ENCODE peak calls at places on chromosomes 13 and 19, in six cellular contexts. Q is neural progenitor cell, L is hepatocyte, N is PC-3, X is SK-N-SH, D is GM23248. H is an unnamed sample.

GRCh38 chr19:33498391-33499000 is 23.1 kb downstream of the PEPD start:
- DNase-seq in D (no peak), L (no peak), N (no peak), X (no peak), Q (no peak), H (no peak)

GRCh38 chr13:23642110-23642509 is 71.9 kb downstream of the TNFRSF19 start:
- DNase-seq in L (no peak), X (no peak), Q (no peak), N (no peak), D (peak), H (no peak)

GRCh38 chr19:5971714-5972354 is 6.1 kb downstream of the RANBP3 start:
- DNase-seq in N (no peak), D (no peak), L (no peak), X (no peak), Q (no peak), H (no peak)

GRCh38 chr19:48868196-48868886 is at the start of gene PLEKHA4:
- DNase-seq in X (peak), L (peak), D (peak), Q (peak), N (no peak), H (no peak)

GRCh38 chr19:13381827-13382632 is 124.2 kb downstream of the CACNA1A start:
- DNase-seq in Q (no peak), N (no peak), D (no peak), L (no peak), X (no peak), H (no peak)

GRCh38 chr13:39263531-39263930 is 225.3 kb downstream of the NHLRC3 start:
- DNase-seq in Q (no peak), D (no peak), N (no peak), X (no peak), L (no peak), H (no peak)

GRCh38 chr13:59479629-59480028 is 684.1 kb downstream of the DIAPH3 start:
- DNase-seq in Q (no peak), N (no peak), L (no peak), D (no peak), X (no peak), H (no peak)

GRCh38 chr19:40798223-40798996 is 581 bp upstream of the EGLN2 start:
- DNase-seq in D (peak), N (peak), X (peak), Q (peak), L (peak), H (peak)

GRCh38 chr13:65913173-65913572 is 1317.0 kb downstream of the PCDH9 start:
- DNase-seq in D (peak), X (no peak), N (peak), Q (no peak), L (no peak), H (no peak)

GRCh38 chr19:19211499-19212432 is at the start of gene NCAN:
- DNase-seq in L (no peak), N (no peak), X (peak), D (no peak), Q (peak), H (no peak)

GRCh38 chr13:79997244-79997643 is 343.7 kb downstream of the SPRY2 start:
- DNase-seq in Q (no peak), X (no peak), L (no peak), D (no peak), N (no peak), H (no peak)

GRCh38 chr19:33486936-33487793 is 34.4 kb downstream of the PEPD start:
- DNase-seq in L (no peak), X (peak), N (no peak), Q (no peak), D (no peak), H (no peak)

GRCh38 chr19:42098781-42099180 is 22.8 kb downstream of the ZNF574 start:
- DNase-seq in D (no peak), N (no peak), L (no peak), X (no peak), Q (no peak), H (no peak)

GRCh38 chr19:15297416-15298224 is 34.7 kb downstream of the BRD4 start:
- DNase-seq in X (no peak), Q (no peak), D (peak), L (peak), N (peak), H (peak)

GRCh38 chr13:113216165-113217056 is 7.0 kb downstream of the CUL4A start:
- DNase-seq in N (peak), X (no peak), L (peak), D (peak), Q (peak), H (no peak)

GRCh38 chr13:43905435-43906031 is 25.8 kb downstream of the LACC1 start:
- DNase-seq in L (peak), D (peak), X (peak), N (peak), Q (peak), H (peak)

GRCh38 chr19:43439183-43440063 is 24.7 kb downstream of the TEX101 start:
- DNase-seq in L (no peak), D (peak), Q (no peak), N (peak), X (no peak), H (peak)

GRCh38 chr13:112103260-112103843 is 36.4 kb downstream of the SOX1 start:
- DNase-seq in N (no peak), X (no peak), Q (peak), D (no peak), L (no peak), H (no peak)

GRCh38 chr13:77262198-77262597 is 64.7 kb downstream of the MYCBP2 start:
- DNase-seq in Q (no peak), N (no peak), D (no peak), X (no peak), L (no peak), H (no peak)

GRCh38 chr19:33447336-33448158 is 74.0 kb downstream of the CEBPG start:
- DNase-seq in N (no peak), Q (no peak), L (no peak), X (no peak), D (no peak), H (no peak)

GRCh38 chr19:39509233-39509632 is 5.7 kb upstream of the SELENOV start:
- DNase-seq in L (no peak), D (no peak), Q (no peak), N (no peak), X (no peak), H (no peak)

GRCh38 chr19:14062558-14062855 is 631 bp upstream of the PALM3 start:
- DNase-seq in Q (no peak), D (no peak), L (no peak), N (no peak), X (no peak), H (no peak)

GRCh38 chr13:46751811-46752635 is 44.9 kb downstream of the ESD start:
- DNase-seq in L (no peak), N (no peak), Q (peak), X (no peak), D (peak), H (peak)

GRCh38 chr19:31270897-31271568 is 78.2 kb downstream of the TSHZ3 start:
- DNase-seq in D (peak), Q (no peak), L (no peak), N (no peak), X (no peak), H (no peak)

GRCh38 chr13:110233682-110234280 is 73.2 kb downstream of the COL4A1 start:
- DNase-seq in D (peak), Q (no peak), N (no peak), X (no peak), L (no peak), H (no peak)

GRCh38 chr13:81223784-81224501 is 883.0 kb upstream of the SPRY2 start:
- DNase-seq in D (no peak), L (peak), N (no peak), X (no peak), Q (no peak), H (no peak)

GRCh38 chr19:39112338-39112890 is 13.2 kb upstream of the PAK4 start:
- DNase-seq in N (peak), Q (no peak), L (no peak), D (peak), X (no peak), H (no peak)

GRCh38 chr19:42568006-42568405 is 26.7 kb downstream of the CEACAM8 start:
- DNase-seq in Q (no peak), X (no peak), L (no peak), N (no peak), D (no peak), H (no peak)

GRCh38 chr13:26619321-26619720 is 61.8 kb downstream of the WASF3 start:
- DNase-seq in X (no peak), Q (no peak), D (peak), L (no peak), N (peak), H (no peak)

GRCh38 chr13:24899601-24900000 is 135.6 kb downstream of the RNF17 start:
- DNase-seq in Q (no peak), X (no peak), N (no peak), L (no peak), D (no peak), H (no peak)

GRCh38 chr19:14118165-14119051 is 846 bp upstream of the PRKACA start:
- DNase-seq in X (peak), Q (peak), L (peak), D (peak), N (no peak), H (no peak)

GRCh38 chr13:21360463-21360862 is 98.6 kb downstream of the ZDHHC20 start:
- DNase-seq in X (no peak), L (no peak), Q (no peak), D (no peak), N (no peak), H (no peak)

GRCh38 chr19:35006342-35006998 is 6.3 kb downstream of the GRAMD1A start:
- DNase-seq in X (no peak), L (peak), N (peak), Q (no peak), D (peak), H (no peak)

GRCh38 chr19:32308436-32309077 is 36.9 kb upstream of the ZNF507 start:
- DNase-seq in L (no peak), D (no peak), Q (no peak), N (no peak), X (no peak), H (no peak)

GRCh38 chr13:40564342-40564997 is 102.0 kb downstream of the FOXO1 start:
- DNase-seq in Q (no peak), X (no peak), L (no peak), N (no peak), D (no peak), H (peak)

GRCh38 chr13:78660130-78660857 is 1.3 kb upstream of the OBI1 start:
- DNase-seq in Q (no peak), L (no peak), N (no peak), X (peak), D (no peak), H (peak)

GRCh38 chr19:15871570-15871969 is 26.3 kb downstream of the CYP4F2 start:
- DNase-seq in L (no peak), Q (no peak), X (no peak), N (no peak), D (no peak), H (no peak)

GRCh38 chr19:24000656-24001055 is 86.0 kb downstream of the ZNF726 start:
- DNase-seq in D (no peak), N (no peak), X (no peak), Q (no peak), L (no peak), H (no peak)

GRCh38 chr13:50650936-50651638 is 192.4 kb downstream of the DLEU7 start:
- DNase-seq in X (no peak), N (no peak), D (peak), Q (no peak), L (peak), H (peak)

GRCh38 chr19:51019544-51019925 is at the start of gene KLK10:
- DNase-seq in D (no peak), L (no peak), N (no peak), Q (no peak), X (no peak), H (no peak)
- TF ChIP-seq EZH2phosphoT487 in D (no peak), L (no peak), N (no peak), Q (no peak), X (no peak), H (no peak)

DNA sequence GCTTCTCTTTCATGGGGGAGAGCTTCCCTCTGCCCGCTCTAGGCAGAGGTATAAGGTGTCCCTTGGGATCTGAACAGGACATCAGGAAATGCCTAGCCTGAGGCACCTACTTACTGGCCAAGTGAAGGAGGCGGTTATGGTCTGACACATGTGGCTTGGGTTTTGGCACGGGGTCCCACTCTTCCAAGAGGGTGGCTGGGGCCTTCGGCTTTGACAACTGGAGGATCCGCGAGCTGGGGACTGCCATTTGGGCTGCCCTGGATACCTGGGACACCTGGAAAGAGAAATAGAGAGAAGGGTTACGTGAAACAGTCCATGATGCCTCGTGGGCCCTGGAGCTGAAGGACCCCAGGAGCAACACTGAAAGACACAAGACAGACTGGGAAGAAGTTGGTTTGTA is 22.4 kb upstream of the MIER2 start:
- DNase-seq in D (no peak), X (no peak), L (no peak), Q (no peak), N (no peak), H (no peak)
- TF ChIP-seq EZH2phosphoT487 in D (no peak), X (no peak), L (no peak), Q (no peak), N (no peak), H (no peak)

GRCh38 chr13:71879129-71879535 is 12.1 kb upstream of the DACH1 start:
- DNase-seq in X (peak), Q (peak), N (peak), D (peak), L (peak), H (peak)

GRCh38 chr13:71879945-71880344 is 12.9 kb upstream of the DACH1 start:
- DNase-seq in Q (no peak), D (no peak), N (no peak), L (no peak), X (no peak), H (no peak)

GRCh38 chr13:71875823-71876222 is 8.8 kb upstream of the DACH1 start:
- DNase-seq in N (no peak), D (no peak), L (no peak), X (no peak), Q (no peak), H (no peak)

GRCh38 chr13:71876648-71877279 is 9.8 kb upstream of the DACH1 start:
- DNase-seq in D (no peak), L (no peak), X (no peak), Q (no peak), N (no peak), H (no peak)

DNA sequence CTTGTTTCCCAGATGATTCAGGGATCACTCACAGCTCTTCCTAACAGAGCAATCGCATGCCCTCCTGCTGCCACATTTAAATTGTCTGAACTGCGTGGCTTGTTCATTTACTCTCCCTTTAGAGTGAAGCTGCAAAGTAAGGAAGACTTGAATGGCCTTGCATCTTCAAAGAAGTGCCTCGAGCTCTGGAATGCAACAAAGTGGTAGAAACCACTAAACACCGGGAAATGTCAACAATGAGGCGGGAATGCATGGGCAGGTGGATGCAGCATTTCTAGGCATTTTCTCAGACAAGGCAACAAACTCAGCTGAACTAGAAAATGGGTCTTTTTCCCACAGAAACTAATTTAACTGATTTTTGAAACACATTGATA is 10.3 kb upstream of the DACH1 start:
- DNase-seq in Q (peak), L (peak), X (no peak), D (no peak), N (no peak), H (no peak)
- TF ChIP-seq EZH2phosphoT487 in Q (peak), L (no peak), X (no peak), D (no peak), N (no peak), H (no peak)

GRCh38 chr19:45051929-45052579 is 13.2 kb downstream of the CLASRP start:
- DNase-seq in L (peak), Q (no peak), N (no peak), D (no peak), X (no peak), H (peak)
- TF ChIP-seq EZH2phosphoT487 in L (no peak), Q (no peak), N (no peak), D (no peak), X (no peak), H (no peak)

DNA sequence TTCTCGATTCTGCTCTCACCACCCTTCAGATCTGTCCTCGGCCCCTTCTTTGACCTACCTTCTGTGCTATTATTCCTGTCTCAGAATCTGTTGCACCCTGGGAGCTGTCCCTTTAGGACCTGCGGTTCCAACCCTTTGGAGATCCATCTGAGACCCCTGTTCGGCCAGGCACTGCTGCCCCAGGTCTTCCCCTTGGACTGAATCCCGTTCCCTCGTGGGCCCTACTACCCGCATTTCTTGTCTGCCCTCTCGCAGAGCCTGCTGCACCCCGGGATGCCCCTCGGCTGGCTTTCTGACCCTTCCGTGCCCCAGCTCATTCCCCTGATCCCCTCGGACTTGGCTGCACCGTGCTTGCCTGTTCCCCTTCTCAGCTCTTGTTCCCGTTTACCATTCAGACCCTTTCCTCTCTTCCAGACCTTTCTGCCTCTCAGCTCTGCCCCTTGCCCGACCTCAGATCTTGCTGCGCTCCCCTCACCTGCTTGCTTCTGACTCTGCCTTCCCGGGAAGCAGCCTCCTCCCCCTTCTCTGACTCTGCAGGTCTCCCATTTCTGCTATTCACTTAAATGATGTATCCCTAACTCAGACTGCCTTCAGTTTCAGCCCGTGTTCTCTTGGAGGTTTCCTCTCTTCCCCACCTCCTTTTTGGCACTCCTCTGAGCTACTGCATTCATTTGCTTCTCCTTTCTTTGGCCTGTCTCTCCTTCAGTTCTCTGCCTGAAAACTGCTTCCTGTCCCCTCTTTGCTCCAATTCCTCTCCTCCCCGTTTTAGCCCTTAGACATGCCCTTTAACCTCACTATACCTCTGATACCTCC is 1.1 kb downstream of the ARHGAP35 start:
- DNase-seq in X (no peak), N (peak), L (no peak), D (peak), Q (peak), H (peak)
- TF ChIP-seq EZH2phosphoT487 in X (no peak), N (no peak), L (no peak), D (no peak), Q (no peak), H (no peak)

DNA sequence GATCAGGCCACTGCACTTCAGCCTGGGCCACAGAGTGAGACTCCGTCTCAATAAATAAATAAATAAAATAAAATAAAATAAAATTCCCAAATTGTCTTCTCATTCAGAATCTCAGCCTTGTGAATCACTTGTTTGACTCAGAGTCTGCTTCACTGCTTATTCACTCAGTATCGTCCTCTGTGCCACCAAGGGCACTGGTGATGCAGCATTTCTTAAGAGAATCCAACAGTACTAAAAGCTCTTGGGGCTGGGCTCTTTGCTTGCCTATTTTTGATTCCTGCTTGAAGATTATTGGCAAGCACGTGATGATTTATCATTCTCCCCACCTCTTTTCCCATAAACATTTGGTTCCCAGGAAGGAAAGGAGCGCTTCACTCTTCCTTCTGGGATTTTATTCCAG is 54.8 kb upstream of the HMGB1 start:
- DNase-seq in D (peak), X (no peak), Q (no peak), N (peak), L (no peak), H (no peak)
- TF ChIP-seq EZH2phosphoT487 in D (no peak), X (no peak), Q (no peak), N (no peak), L (no peak), H (no peak)

GRCh38 chr19:1526066-1526778 is 2.3 kb downstream of the PLK5 start:
- DNase-seq in L (no peak), X (no peak), D (no peak), N (no peak), Q (no peak), H (no peak)

GRCh38 chr19:1524206-1524971 is 512 bp downstream of the PLK5 start:
- DNase-seq in X (no peak), D (no peak), N (no peak), Q (no peak), L (no peak), H (no peak)

GRCh38 chr19:1523412-1524205 is at the start of gene PLK5:
- DNase-seq in N (no peak), L (no peak), X (peak), Q (peak), D (no peak), H (no peak)

GRCh38 chr19:1525343-1525742 is 1.5 kb downstream of the PLK5 start:
- DNase-seq in N (no peak), Q (no peak), L (no peak), X (no peak), D (no peak), H (no peak)

GRCh38 chr19:1524972-1525325 is 1.1 kb downstream of the PLK5 start:
- DNase-seq in N (no peak), X (no peak), L (no peak), D (no peak), Q (no peak), H (no peak)
- TF ChIP-seq EZH2phosphoT487 in N (no peak), X (no peak), L (no peak), D (no peak), Q (no peak), H (no peak)

GRCh38 chr19:46068345-46069258 is 27.8 kb upstream of the IGFL4 start:
- DNase-seq in L (peak), N (peak), Q (no peak), D (peak), X (no peak), H (no peak)
- TF ChIP-seq EZH2phosphoT487 in L (no peak), N (no peak), Q (no peak), D (peak), X (no peak), H (no peak)